ENCODE peak calls at places on chromosomes 11 and 22, in six cellular contexts. Q is keratinocyte, U is mammary epithelial cell, X is PC-9, B is K562, Y is IMR-90. M is an unnamed sample.

GRCh38 chr11:8258771-8259170 is 4.9 kb downstream of the LMO1 start:
- DNase-seq in Q (no peak), U (peak), Y (peak), B (no peak), X (peak), M (peak)

GRCh38 chr22:42343136-42343484 is 72.7 kb upstream of the TCF20 start:
- DNase-seq in U (no peak), Y (no peak), Q (no peak), X (no peak), B (no peak), M (no peak)

GRCh38 chr22:27372969-27373670 is 428.4 kb downstream of the MN1 start:
- DNase-seq in Q (no peak), Y (no peak), X (no peak), U (no peak), B (peak), M (peak)

GRCh38 chr22:22552630-22553029 is 6.4 kb downstream of the PRAME start:
- DNase-seq in U (no peak), Y (no peak), X (no peak), B (peak), Q (no peak), M (peak)

GRCh38 chr11:37952035-37952434 is 1354.0 kb upstream of the RAG2 start:
- DNase-seq in U (no peak), Y (no peak), B (no peak), Q (no peak), X (no peak), M (no peak)

GRCh38 chr11:96015911-96016565 is 92.1 kb upstream of the MTMR2 start:
- DNase-seq in Y (no peak), U (no peak), Q (no peak), B (no peak), X (no peak), M (peak)

GRCh38 chr11:122733301-122733686 is 77.8 kb downstream of the UBASH3B start:
- DNase-seq in Q (no peak), X (peak), B (no peak), U (no peak), Y (peak), M (no peak)

GRCh38 chr11:12150831-12151382 is 40.5 kb downstream of the MICAL2 start:
- DNase-seq in B (peak), X (no peak), Q (no peak), Y (peak), U (peak), M (no peak)

GRCh38 chr11:106156290-106156937 is 79.0 kb downstream of the AASDHPPT start:
- DNase-seq in Q (peak), U (peak), B (peak), Y (peak), X (no peak), M (no peak)

GRCh38 chr11:109508185-109508584 is 86.2 kb downstream of the C11orf87 start:
- DNase-seq in X (no peak), Q (no peak), U (no peak), Y (no peak), B (no peak), M (no peak)

GRCh38 chr11:122046846-122047245 is 69.2 kb downstream of the BLID start:
- DNase-seq in U (no peak), Q (no peak), Y (peak), X (no peak), B (no peak), M (no peak)

GRCh38 chr11:9459573-9460321 is 1.1 kb upstream of the ZNF143 start:
- DNase-seq in B (peak), Q (no peak), U (peak), Y (peak), X (no peak), M (no peak)

GRCh38 chr11:69041516-69041915 is 7.2 kb upstream of the TPCN2 start:
- DNase-seq in U (no peak), Q (no peak), Y (peak), X (no peak), B (no peak), M (no peak)
- H3K4me2 ChIP-seq in U (no peak), Q (no peak), Y (no peak), X (no peak), B (no peak), M (no peak)

GRCh38 chr22:46078241-46079092 is 71.9 kb upstream of the PPARA start:
- DNase-seq in X (no peak), Q (no peak), B (no peak), U (peak), Y (no peak), M (no peak)

GRCh38 chr22:46075764-46076531 is 74.4 kb upstream of the PPARA start:
- DNase-seq in U (peak), Y (no peak), B (no peak), X (no peak), Q (no peak), M (no peak)

GRCh38 chr22:46077669-46078099 is 72.6 kb upstream of the PPARA start:
- DNase-seq in U (peak), Q (no peak), Y (no peak), X (no peak), B (no peak), M (no peak)

GRCh38 chr22:46074771-46075551 is 75.4 kb upstream of the PPARA start:
- DNase-seq in X (no peak), Q (no peak), U (peak), B (no peak), Y (no peak), M (no peak)

DNA sequence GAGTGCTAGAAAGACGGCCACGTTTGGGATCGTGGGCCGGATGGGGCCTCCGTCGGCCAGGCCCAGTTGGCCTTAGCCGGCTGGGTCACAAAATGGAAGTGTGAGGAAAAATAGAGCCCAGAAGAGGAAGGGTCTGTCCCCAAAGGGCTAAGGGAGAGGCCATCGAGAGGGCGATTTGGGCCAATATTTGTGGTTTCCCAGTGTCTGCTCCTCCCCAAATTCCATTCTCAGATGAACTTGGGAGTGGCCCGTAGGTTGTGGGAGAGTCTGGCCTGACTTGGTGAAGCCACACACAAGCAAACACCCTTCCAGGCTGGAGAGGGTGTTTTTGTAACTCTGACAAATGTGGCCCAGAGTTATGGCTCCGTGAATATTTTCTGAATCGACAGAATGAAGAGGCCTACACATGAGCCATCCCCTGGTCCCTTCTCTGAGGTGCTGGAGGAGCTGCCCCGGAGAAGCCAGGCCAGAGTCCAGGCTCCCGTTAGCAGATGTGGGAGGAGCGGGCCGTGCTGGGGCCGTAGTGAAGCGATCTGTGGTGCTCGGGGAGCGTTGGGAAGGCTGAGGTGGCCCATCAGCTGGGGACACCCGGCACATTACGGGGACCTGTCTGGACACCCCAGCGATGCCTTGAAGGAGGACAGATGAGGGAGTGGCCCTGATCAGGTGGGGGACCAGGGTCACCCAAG is 73.5 kb upstream of the PPARA start:
- DNase-seq in Y (peak), Q (no peak), X (peak), U (peak), B (no peak), M (no peak)
- H3K4me2 ChIP-seq in Y (peak), Q (peak), X (peak), U (peak), B (no peak), M (no peak)

GRCh38 chr11:128707671-128708070 is 13.8 kb downstream of the FLI1 start:
- DNase-seq in X (no peak), Q (no peak), Y (peak), B (no peak), U (peak), M (no peak)
- H3K4me2 ChIP-seq in X (no peak), Q (no peak), Y (peak), B (no peak), U (no peak), M (no peak)

GRCh38 chr11:62851807-62852522 is 12.6 kb upstream of the WDR74 start:
- DNase-seq in X (peak), Q (no peak), Y (no peak), U (no peak), B (peak), M (no peak)
- H3K4me2 ChIP-seq in X (peak), Q (no peak), Y (no peak), U (peak), B (peak), M (peak)

GRCh38 chr11:22342599-22343138 is 4.5 kb downstream of the SLC17A6 start:
- DNase-seq in X (no peak), Y (no peak), B (no peak), U (no peak), Q (no peak), M (no peak)

GRCh38 chr11:22340803-22341581 is 2.8 kb downstream of the SLC17A6 start:
- DNase-seq in Y (no peak), Q (no peak), B (no peak), X (no peak), U (no peak), M (peak)

GRCh38 chr11:22341582-22341919 is 3.4 kb downstream of the SLC17A6 start:
- DNase-seq in Q (no peak), Y (no peak), X (no peak), B (no peak), U (no peak), M (peak)

GRCh38 chr11:22337571-22338464 is at the start of gene SLC17A6:
- DNase-seq in Y (peak), X (no peak), Q (no peak), B (peak), U (peak), M (peak)

DNA sequence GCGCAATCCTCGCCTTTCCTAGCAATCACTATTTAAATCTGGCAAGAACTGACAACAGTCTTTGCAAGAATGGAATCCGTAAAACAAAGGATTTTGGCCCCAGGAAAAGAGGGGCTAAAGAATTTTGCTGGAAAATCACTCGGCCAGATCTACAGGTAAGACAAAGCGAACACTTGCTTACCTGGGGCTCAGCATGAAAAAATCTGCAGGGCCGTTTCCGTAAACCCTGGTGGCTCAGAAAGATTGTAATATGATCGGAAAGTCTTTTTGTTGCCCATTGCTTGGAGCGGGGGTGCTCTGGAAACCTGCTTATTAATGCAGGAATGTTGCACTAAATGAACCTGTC is 257 bp downstream of the SLC17A6 start:
- DNase-seq in B (no peak), U (no peak), Y (no peak), X (no peak), Q (no peak), M (peak)
- H3K4me2 ChIP-seq in B (no peak), U (no peak), Y (no peak), X (no peak), Q (no peak), M (peak)

M was measured in H9.